ENCODE peak calls at places on chromosomes 16 and 17, in five cellular contexts. H is GM23338, N is K562, V is HepG2, I is A549. P is an unnamed sample.
A peak's percentile ranks its signal among the peaks of the same experiment; 100 is the strongest.

GRCh38 chr17:34892864-34893263 is 68.4 kb downstream of the CCT6B start:
- DNase-seq in N (peak; percentile 67), V (no peak), I (peak; percentile 33), H (peak; percentile 73), P (no peak)

GRCh38 chr17:45410144-45411091 is 22.3 kb downstream of the ARHGAP27 start:
- DNase-seq in N (no peak), I (no peak), H (no peak), V (no peak), P (no peak)

GRCh38 chr17:71203953-71204352 is 916.9 kb upstream of the SOX9 start:
- DNase-seq in V (no peak), N (no peak), H (no peak), I (no peak), P (no peak)

GRCh38 chr17:79085921-79086551 is 11.4 kb downstream of the ENGASE start:
- DNase-seq in H (no peak), N (no peak), V (no peak), I (no peak), P (no peak)

GRCh38 chr16:27408012-27408601 is 6.1 kb downstream of the IL21R start:
- DNase-seq in H (no peak), V (peak; percentile 89), N (no peak), I (no peak), P (peak; percentile 76)

GRCh38 chr16:57807968-57808528 is 5.8 kb upstream of the KIFC3 start:
- DNase-seq in V (peak; percentile 92), H (peak; percentile 89), N (peak; percentile 76), I (peak; percentile 98), P (no peak)

GRCh38 chr16:29290631-29291247 is 115.8 kb downstream of the NPIPB11 start:
- DNase-seq in N (peak; percentile 92), I (peak; percentile 94), H (peak; percentile 86), V (peak; percentile 80), P (peak; percentile 44)

GRCh38 chr16:23448392-23448791 is 4.6 kb downstream of the COG7 start:
- DNase-seq in V (no peak), H (no peak), I (peak; percentile 22), N (no peak), P (no peak)

GRCh38 chr17:62966426-62967110 is 533 bp downstream of the TANC2 start:
- DNase-seq in N (no peak), V (no peak), I (peak; percentile 45), H (peak; percentile 30), P (no peak)

GRCh38 chr17:2594657-2595085 is 1.2 kb downstream of the PAFAH1B1 start:
- DNase-seq in N (no peak), V (no peak), H (no peak), I (peak; percentile 19), P (no peak)

GRCh38 chr17:73801455-73802100 is 157.3 kb upstream of the SDK2 start:
- DNase-seq in H (no peak), V (no peak), I (no peak), N (no peak), P (no peak)

GRCh38 chr16:49015189-49015540 is 266.5 kb downstream of the CBLN1 start:
- DNase-seq in V (no peak), H (peak; percentile 49), N (no peak), I (no peak), P (no peak)

GRCh38 chr17:15513058-15513858 is 45.8 kb upstream of the CDRT4 start:
- DNase-seq in N (no peak), V (no peak), I (no peak), H (no peak), P (no peak)

GRCh38 chr17:15516150-15516549 is 47.1 kb downstream of the TVP23C start:
- DNase-seq in N (no peak), I (no peak), V (no peak), H (no peak), P (no peak)

GRCh38 chr17:15512310-15512709 is 44.9 kb upstream of the CDRT4 start:
- DNase-seq in I (no peak), V (no peak), H (no peak), N (no peak), P (no peak)

GRCh38 chr17:15514469-15514868 is 47.0 kb upstream of the CDRT4 start:
- DNase-seq in I (no peak), V (no peak), N (no peak), H (no peak), P (no peak)

GRCh38 chr17:15513859-15514446 is 46.5 kb upstream of the CDRT4 start:
- DNase-seq in N (no peak), V (no peak), I (no peak), H (no peak), P (no peak)
- H3K27ac ChIP-seq in N (no peak overlapping the region), V (no peak overlapping the region), I (no peak overlapping the region), H (no peak overlapping the region), P (no peak overlapping the region)

DNA sequence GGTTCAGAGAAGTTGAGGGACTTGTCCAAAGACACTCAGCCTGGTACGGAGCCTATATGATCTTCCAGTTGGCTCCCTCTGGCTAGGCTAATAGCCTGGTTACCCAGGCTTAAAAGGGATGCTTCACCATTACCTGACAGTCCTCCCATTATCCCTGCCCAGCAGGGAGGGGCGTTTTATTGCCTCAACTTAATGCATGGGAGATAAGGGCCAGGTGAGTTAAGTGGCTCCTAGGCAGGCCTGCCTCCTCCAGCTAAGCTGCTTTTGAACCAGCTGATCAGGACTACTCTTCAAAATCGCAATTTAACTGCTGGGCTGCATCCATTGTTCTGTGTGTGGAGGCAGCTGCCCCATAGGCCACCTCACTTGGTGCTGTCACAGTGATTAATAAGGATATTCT is 27.9 kb downstream of the SMPD3 start:
- DNase-seq in H (no peak), I (no peak), V (no peak), N (no peak), P (no peak)
- TF ChIP-seq JUNB in H (no peak), I (no peak), V (no peak), N (no peak), P (no peak)

GRCh38 chr17:28125530-28126382 is 83.3 kb downstream of the NLK start:
- DNase-seq in H (no peak), V (peak; percentile 14), I (no peak), N (no peak), P (no peak)

GRCh38 chr17:28119560-28119959 is 77.1 kb downstream of the NLK start:
- DNase-seq in I (no peak), N (no peak), H (no peak), V (no peak), P (no peak)

GRCh38 chr17:28130455-28130854 is 88.0 kb downstream of the NLK start:
- DNase-seq in I (no peak), V (no peak), H (no peak), N (no peak), P (no peak)

GRCh38 chr17:28120766-28121165 is 78.3 kb downstream of the NLK start:
- DNase-seq in H (no peak), V (no peak), N (no peak), I (no peak), P (no peak)

GRCh38 chr17:28124962-28125361 is 82.5 kb downstream of the NLK start:
- DNase-seq in V (no peak), H (no peak), I (no peak), N (no peak), P (no peak)
- H3K27ac ChIP-seq in V (no peak overlapping the region), H (no peak overlapping the region), I (peak overlapping the region; percentile 12), N (no peak overlapping the region), P (no peak overlapping the region)

GRCh38 chr17:38870259-38871165 is 654 bp downstream of the LASP1 start:
- DNase-seq in I (peak; percentile 73), V (peak; percentile 40), H (peak; percentile 80), N (peak; percentile 80), P (no peak)
- TF ChIP-seq JUNB in I (no peak), V (peak; percentile 51), H (no peak), N (no peak), P (no peak)

DNA sequence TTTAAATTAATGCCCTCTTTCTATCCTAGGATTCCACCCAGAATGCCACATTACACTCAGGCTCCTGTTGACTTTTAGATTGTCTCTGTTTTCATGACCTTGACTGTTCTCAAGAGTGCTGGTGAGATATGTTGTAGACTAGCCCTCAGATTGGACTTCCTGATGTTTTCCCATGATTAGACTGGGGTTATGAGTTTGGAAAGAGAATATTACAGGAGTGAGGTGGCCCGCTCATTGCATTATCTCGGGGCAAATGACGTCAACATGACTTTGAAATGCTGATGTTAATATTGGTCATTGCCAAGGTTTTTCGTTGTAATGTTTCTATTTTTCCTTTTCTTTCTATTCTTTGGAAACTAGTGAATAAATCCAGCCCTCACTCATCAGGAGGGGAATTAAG is 355.7 kb upstream of the MON1B start:
- DNase-seq in H (no peak), N (no peak), V (no peak), I (peak; percentile 13), P (no peak)
- H3K27ac ChIP-seq in H (no peak overlapping the region), N (no peak overlapping the region), V (no peak overlapping the region), I (no peak overlapping the region), P (no peak overlapping the region)

P was measured in GM12878.